ENCODE peak calls at places on chromosomes 16 and 17, in eight cellular contexts. One of them, this sample, is unnamed.

GRCh38 chr16:2799852-2800226 is 1.6 kb downstream of the PRSS41 start:
- DNase-seq in stimulated activated naive B cell treated with anti-CD40 and anti-IgM and Interleukin-4, amounts not matched to agents 10 μg/mL and 1 μg/mL and 100 μg/mL, for 72 hours: no peak
- DNase-seq in HFFc6: no peak
- DNase-seq in GM20000: no peak
- DNase-seq in skeletal muscle cell: no peak
- DNase-seq in RPMI7951: no peak
- DNase-seq in WTC11: no peak
- DNase-seq in COR-L47: no peak
- DNase-seq in this sample: no peak

GRCh38 chr17:56893503-56893902 is 20.3 kb downstream of the TRIM25 start:
- DNase-seq in HFFc6: no peak
- DNase-seq in skeletal muscle cell: no peak
- DNase-seq in COR-L47: no peak
- DNase-seq in GM20000: no peak
- DNase-seq in stimulated activated naive B cell treated with anti-CD40 and anti-IgM and Interleukin-4, amounts not matched to agents 10 μg/mL and 1 μg/mL and 100 μg/mL, for 72 hours: no peak
- DNase-seq in RPMI7951: no peak
- DNase-seq in WTC11: no peak
- DNase-seq in this sample: no peak

GRCh38 chr16:47847220-47847970 is 308.4 kb downstream of the ABCC12 start:
- DNase-seq in HFFc6: no peak
- DNase-seq in RPMI7951: no peak
- DNase-seq in GM20000: no peak
- DNase-seq in skeletal muscle cell: peak; percentile 25
- DNase-seq in WTC11: no peak
- DNase-seq in COR-L47: no peak
- DNase-seq in stimulated activated naive B cell treated with anti-CD40 and anti-IgM and Interleukin-4, amounts not matched to agents 10 μg/mL and 1 μg/mL and 100 μg/mL, for 72 hours: no peak
- DNase-seq in this sample: no peak

GRCh38 chr17:66714046-66715023 is 120.6 kb upstream of the CACNG5 start:
- DNase-seq in HFFc6: no peak
- DNase-seq in WTC11: no peak
- DNase-seq in stimulated activated naive B cell treated with anti-CD40 and anti-IgM and Interleukin-4, amounts not matched to agents 10 μg/mL and 1 μg/mL and 100 μg/mL, for 72 hours: no peak
- DNase-seq in GM20000: no peak
- DNase-seq in skeletal muscle cell: no peak
- DNase-seq in COR-L47: no peak
- DNase-seq in RPMI7951: no peak
- DNase-seq in this sample: no peak

GRCh38 chr17:45980855-45981254 is 18.2 kb upstream of the STH start:
- DNase-seq in WTC11: no peak
- DNase-seq in stimulated activated naive B cell treated with anti-CD40 and anti-IgM and Interleukin-4, amounts not matched to agents 10 μg/mL and 1 μg/mL and 100 μg/mL, for 72 hours: no peak
- DNase-seq in COR-L47: no peak
- DNase-seq in RPMI7951: no peak
- DNase-seq in skeletal muscle cell: no peak
- DNase-seq in GM20000: no peak
- DNase-seq in HFFc6: no peak
- DNase-seq in this sample: no peak

GRCh38 chr16:88881090-88881580 is 14.7 kb upstream of the PABPN1L start:
- DNase-seq in RPMI7951: no peak
- DNase-seq in HFFc6: no peak
- DNase-seq in COR-L47: no peak
- DNase-seq in stimulated activated naive B cell treated with anti-CD40 and anti-IgM and Interleukin-4, amounts not matched to agents 10 μg/mL and 1 μg/mL and 100 μg/mL, for 72 hours: no peak
- DNase-seq in GM20000: no peak
- DNase-seq in WTC11: peak; percentile 41
- DNase-seq in skeletal muscle cell: no peak
- DNase-seq in this sample: peak; percentile 58

GRCh38 chr17:62653002-62653830 is 25.7 kb downstream of the MRC2 start:
- DNase-seq in GM20000: peak; percentile 87
- DNase-seq in COR-L47: peak; percentile 87
- DNase-seq in stimulated activated naive B cell treated with anti-CD40 and anti-IgM and Interleukin-4, amounts not matched to agents 10 μg/mL and 1 μg/mL and 100 μg/mL, for 72 hours: peak; percentile 94
- DNase-seq in RPMI7951: peak; percentile 89
- DNase-seq in WTC11: peak; percentile 85
- DNase-seq in skeletal muscle cell: no peak
- DNase-seq in HFFc6: peak; percentile 63
- DNase-seq in this sample: peak; percentile 81

GRCh38 chr17:41211845-41212466 is 14.5 kb upstream of the KRTAP9-2 start:
- DNase-seq in RPMI7951: peak; percentile 61
- DNase-seq in skeletal muscle cell: no peak
- DNase-seq in HFFc6: peak; percentile 54
- DNase-seq in WTC11: no peak
- DNase-seq in stimulated activated naive B cell treated with anti-CD40 and anti-IgM and Interleukin-4, amounts not matched to agents 10 μg/mL and 1 μg/mL and 100 μg/mL, for 72 hours: no peak
- DNase-seq in COR-L47: peak; percentile 78
- DNase-seq in GM20000: no peak
- DNase-seq in this sample: no peak

GRCh38 chr17:75128694-75129505 is 2.6 kb downstream of the NT5C start:
- DNase-seq in HFFc6: no peak
- DNase-seq in stimulated activated naive B cell treated with anti-CD40 and anti-IgM and Interleukin-4, amounts not matched to agents 10 μg/mL and 1 μg/mL and 100 μg/mL, for 72 hours: no peak
- DNase-seq in COR-L47: no peak
- DNase-seq in GM20000: no peak
- DNase-seq in skeletal muscle cell: no peak
- DNase-seq in WTC11: no peak
- DNase-seq in RPMI7951: no peak
- DNase-seq in this sample: no peak